ENCODE peak calls at places on chromosomes 11 and 22, in eight cellular contexts. V is nephron progenitor cell, J is glutamatergic neuron, Q is activated B cell treated with CpG ODN at 0.5 μM for 24 hours, X is AG10803, H is spleen, S is IMR-90, W is upper lobe of right lung. N is an unnamed sample.

GRCh38 chr11:119519796-119520195 is 96.8 kb upstream of the THY1 start:
- DNase-seq in Q (no peak), V (no peak), J (no peak), H (no peak), X (no peak), W (no peak), S (no peak), N (no peak)

GRCh38 chr11:2777396-2777795 is 77.6 kb upstream of the KCNQ1OT1 start:
- DNase-seq in X (peak), J (peak), Q (no peak), W (peak), S (peak), V (no peak), H (no peak), N (no peak)

GRCh38 chr22:22886546-22886945 is 1.1 kb upstream of the IGLL5 start:
- DNase-seq in X (no peak), J (no peak), Q (no peak), W (no peak), H (no peak), S (no peak), V (no peak), N (no peak)

GRCh38 chr11:127651175-127651887 is 650.8 kb upstream of the KIRREL3 start:
- DNase-seq in W (no peak), J (no peak), Q (no peak), S (peak), X (peak), V (no peak), H (no peak), N (no peak)

GRCh38 chr11:85941380-85941973 is 86.3 kb downstream of the CCDC83 start:
- DNase-seq in H (no peak), S (peak), Q (no peak), W (no peak), J (peak), X (peak), V (no peak), N (no peak)

GRCh38 chr22:46966846-46967245 is 204.4 kb downstream of the TBC1D22A start:
- DNase-seq in H (no peak), J (no peak), Q (no peak), X (no peak), V (no peak), S (no peak), W (no peak), N (no peak)

GRCh38 chr11:3037041-3037944 is 19.9 kb downstream of the CARS1 start:
- DNase-seq in Q (peak), W (peak), J (peak), H (peak), X (peak), S (peak), V (peak), N (peak)

GRCh38 chr11:69470301-69470700 is 11.2 kb upstream of the LINC01488 start:
- DNase-seq in S (no peak), H (peak), V (no peak), Q (no peak), W (no peak), J (no peak), X (no peak), N (no peak)

GRCh38 chr22:25475554-25476022 is 88.9 kb upstream of the GRK3 start:
- DNase-seq in Q (no peak), J (no peak), V (peak), W (no peak), X (peak), H (no peak), S (peak), N (no peak)

GRCh38 chr11:78417175-78417887 is at the start of gene GAB2:
- DNase-seq in H (peak), J (no peak), S (no peak), X (no peak), V (no peak), Q (no peak), W (no peak), N (no peak)

GRCh38 chr11:79082920-79083319 is 357.9 kb downstream of the TENM4 start:
- DNase-seq in J (no peak), H (no peak), V (no peak), S (no peak), X (no peak), Q (no peak), W (no peak), N (no peak)

GRCh38 chr11:3370268-3370870 is 8.6 kb downstream of the ZNF195 start:
- DNase-seq in J (no peak), S (no peak), H (no peak), X (no peak), W (no peak), V (no peak), Q (no peak), N (no peak)

GRCh38 chr11:60344146-60344545 is 17.1 kb downstream of the MS4A6E start:
- DNase-seq in X (no peak), H (no peak), V (no peak), S (no peak), W (no peak), Q (no peak), J (no peak), N (no peak)

GRCh38 chr11:80477178-80477577 is 1036.3 kb upstream of the TENM4 start:
- DNase-seq in V (no peak), X (no peak), W (no peak), H (no peak), J (no peak), S (no peak), Q (no peak), N (no peak)

GRCh38 chr22:17366830-17367229 is 2.4 kb upstream of the CECR2 start:
- DNase-seq in J (peak), H (peak), S (no peak), X (no peak), Q (no peak), V (peak), W (no peak), N (no peak)

GRCh38 chr11:79400717-79401330 is 40.0 kb downstream of the TENM4 start:
- DNase-seq in S (peak), J (peak), V (peak), X (no peak), W (peak), H (no peak), Q (no peak), N (no peak)

GRCh38 chr11:63511349-63511748 is 5.5 kb downstream of the LGALS12 start:
- DNase-seq in H (no peak), Q (no peak), W (no peak), S (no peak), V (no peak), X (no peak), J (no peak), N (no peak)

GRCh38 chr11:10455637-10456487 is 798 bp downstream of the AMPD3 start:
- DNase-seq in S (peak), W (no peak), V (peak), J (peak), H (peak), Q (peak), X (peak), N (peak)

GRCh38 chr11:100890779-100891178 is 203.7 kb downstream of the ARHGAP42 start:
- DNase-seq in Q (no peak), H (no peak), S (peak), X (peak), J (no peak), V (no peak), W (no peak), N (no peak)

GRCh38 chr22:29524440-29525191 is 28.9 kb downstream of the THOC5 start:
- DNase-seq in X (peak), V (peak), S (peak), H (peak), Q (peak), J (peak), W (no peak), N (peak)

GRCh38 chr22:28900379-28900778 is 17.0 kb downstream of the ZNRF3 start:
- DNase-seq in S (no peak), H (no peak), J (no peak), X (no peak), V (no peak), W (no peak), Q (no peak), N (no peak)

GRCh38 chr22:36384766-36385400 is 2.9 kb downstream of the MYH9 start:
- DNase-seq in H (no peak), X (no peak), V (peak), Q (no peak), W (no peak), J (no peak), S (no peak), N (no peak)

GRCh38 chr11:109733245-109733644 is 311.3 kb downstream of the C11orf87 start:
- DNase-seq in V (no peak), W (no peak), S (peak), X (peak), J (no peak), Q (no peak), H (no peak), N (no peak)

GRCh38 chr11:110679323-110679980 is 32.8 kb downstream of the ARHGAP20 start:
- DNase-seq in Q (no peak), H (no peak), V (no peak), X (no peak), S (peak), J (no peak), W (no peak), N (no peak)

GRCh38 chr22:27873476-27873875 is 45.6 kb downstream of the PITPNB start:
- DNase-seq in S (no peak), J (no peak), W (no peak), X (no peak), H (no peak), Q (no peak), V (no peak), N (no peak)

GRCh38 chr11:66150140-66150539 is 80.1 kb downstream of the PACS1 start:
- DNase-seq in S (peak), H (no peak), W (no peak), Q (no peak), X (no peak), V (no peak), J (no peak), N (no peak)

DNA sequence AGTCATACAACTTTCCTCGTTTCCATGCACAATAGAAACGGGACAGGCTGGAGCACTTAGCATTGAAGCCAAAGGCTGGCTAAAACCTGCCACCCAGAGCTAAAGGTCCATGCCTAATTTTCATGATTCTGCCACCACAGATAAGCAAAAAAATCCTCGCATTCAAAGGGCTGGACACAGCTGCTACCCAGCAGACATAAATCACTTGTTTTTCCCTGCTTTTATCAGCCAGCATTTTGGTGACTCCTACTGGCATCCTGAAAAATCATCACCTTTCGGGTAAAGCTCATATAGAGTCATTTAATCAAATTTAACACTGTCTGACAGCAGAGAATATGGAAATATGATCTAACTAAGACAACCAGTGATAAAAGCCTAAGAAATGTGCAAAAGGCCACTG is 37.9 kb downstream of the ALG9 start:
- DNase-seq in J (no peak), X (no peak), Q (no peak), H (no peak), W (no peak), S (no peak), V (no peak), N (no peak)
- TF ChIP-seq CTCF in J (no peak), X (peak), Q (no peak), H (no peak), W (no peak), S (no peak), V (no peak), N (no peak)

GRCh38 chr11:105611837-105612480 is 2.1 kb downstream of the GRIA4 start:
- DNase-seq in J (no peak), H (no peak), W (no peak), V (no peak), S (no peak), X (no peak), Q (no peak), N (no peak)

GRCh38 chr11:105609832-105610781 is at the start of gene GRIA4:
- DNase-seq in Q (no peak), W (peak), X (peak), H (peak), V (peak), S (peak), J (peak), N (no peak)

GRCh38 chr11:105611414-105611813 is 1.5 kb downstream of the GRIA4 start:
- DNase-seq in X (no peak), W (no peak), J (no peak), H (no peak), V (no peak), S (no peak), Q (no peak), N (no peak)

GRCh38 chr11:105610796-105611361 is 1.0 kb downstream of the GRIA4 start:
- DNase-seq in V (no peak), J (no peak), Q (no peak), H (no peak), S (no peak), W (no peak), X (no peak), N (no peak)

GRCh38 chr11:105609341-105609781 is 512 bp upstream of the GRIA4 start:
- DNase-seq in X (no peak), H (peak), W (no peak), S (peak), J (peak), Q (no peak), V (peak), N (no peak)
- TF ChIP-seq CTCF in X (peak), H (no peak), W (peak), S (peak), J (no peak), Q (no peak), V (peak), N (no peak)

GRCh38 chr22:50062509-50063135 is 4.5 kb upstream of the TTLL8 start:
- DNase-seq in V (no peak), Q (no peak), H (no peak), S (no peak), X (no peak), W (no peak), J (no peak), N (no peak)

GRCh38 chr22:50063589-50064393 is 5.7 kb upstream of the TTLL8 start:
- DNase-seq in Q (no peak), S (no peak), V (no peak), W (no peak), X (no peak), J (no peak), H (no peak), N (no peak)

GRCh38 chr22:50061141-50061823 is 3.2 kb upstream of the TTLL8 start:
- DNase-seq in J (no peak), H (no peak), S (no peak), Q (no peak), V (no peak), X (no peak), W (no peak), N (no peak)

GRCh38 chr22:50060441-50061140 is 2.5 kb upstream of the TTLL8 start:
- DNase-seq in X (no peak), V (no peak), H (no peak), S (no peak), Q (no peak), J (no peak), W (no peak), N (no peak)

GRCh38 chr22:50061824-50062355 is 3.8 kb upstream of the TTLL8 start:
- DNase-seq in H (no peak), V (no peak), S (no peak), Q (no peak), J (no peak), X (no peak), W (no peak), N (no peak)
- TF ChIP-seq CTCF in H (no peak), V (no peak), S (no peak), Q (no peak), J (no peak), X (no peak), W (no peak), N (no peak)

GRCh38 chr11:67163006-67163405 is 43.9 kb downstream of the KDM2A start:
- DNase-seq in S (no peak), V (no peak), Q (no peak), H (no peak), J (no peak), W (no peak), X (no peak), N (no peak)

GRCh38 chr11:67165595-67165994 is 46.5 kb downstream of the KDM2A start:
- DNase-seq in S (no peak), X (no peak), Q (no peak), W (no peak), J (no peak), V (no peak), H (no peak), N (no peak)

GRCh38 chr11:67160872-67161783 is 42.1 kb downstream of the KDM2A start:
- DNase-seq in W (no peak), X (peak), S (peak), J (no peak), Q (no peak), V (no peak), H (no peak), N (no peak)

GRCh38 chr11:67167715-67168114 is 48.7 kb downstream of the KDM2A start:
- DNase-seq in V (no peak), Q (no peak), W (no peak), J (no peak), S (no peak), H (no peak), X (no peak), N (no peak)

DNA sequence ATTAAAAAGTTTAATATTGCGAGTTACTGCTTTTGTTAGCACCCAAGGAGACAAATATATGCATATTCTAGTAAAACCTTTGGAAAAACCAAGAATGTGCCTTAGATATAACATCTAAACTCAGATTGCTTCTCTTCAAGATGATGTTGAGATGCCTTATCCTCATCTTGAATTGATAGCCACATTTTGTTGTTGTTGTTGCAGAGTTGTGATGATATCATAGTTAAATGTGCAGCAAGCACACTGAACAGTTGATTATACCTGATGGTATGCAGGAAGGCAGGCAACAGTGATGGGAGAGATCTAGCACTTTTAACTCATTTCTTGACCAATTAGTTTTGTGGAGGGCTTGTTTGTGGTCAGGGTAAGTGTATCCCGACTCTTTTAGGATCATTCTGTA is 48.0 kb downstream of the KDM2A start:
- DNase-seq in J (no peak), H (no peak), S (no peak), V (no peak), Q (no peak), W (no peak), X (peak), N (no peak)
- TF ChIP-seq CTCF in J (no peak), H (no peak), S (no peak), V (no peak), Q (no peak), W (no peak), X (no peak), N (no peak)

DNA sequence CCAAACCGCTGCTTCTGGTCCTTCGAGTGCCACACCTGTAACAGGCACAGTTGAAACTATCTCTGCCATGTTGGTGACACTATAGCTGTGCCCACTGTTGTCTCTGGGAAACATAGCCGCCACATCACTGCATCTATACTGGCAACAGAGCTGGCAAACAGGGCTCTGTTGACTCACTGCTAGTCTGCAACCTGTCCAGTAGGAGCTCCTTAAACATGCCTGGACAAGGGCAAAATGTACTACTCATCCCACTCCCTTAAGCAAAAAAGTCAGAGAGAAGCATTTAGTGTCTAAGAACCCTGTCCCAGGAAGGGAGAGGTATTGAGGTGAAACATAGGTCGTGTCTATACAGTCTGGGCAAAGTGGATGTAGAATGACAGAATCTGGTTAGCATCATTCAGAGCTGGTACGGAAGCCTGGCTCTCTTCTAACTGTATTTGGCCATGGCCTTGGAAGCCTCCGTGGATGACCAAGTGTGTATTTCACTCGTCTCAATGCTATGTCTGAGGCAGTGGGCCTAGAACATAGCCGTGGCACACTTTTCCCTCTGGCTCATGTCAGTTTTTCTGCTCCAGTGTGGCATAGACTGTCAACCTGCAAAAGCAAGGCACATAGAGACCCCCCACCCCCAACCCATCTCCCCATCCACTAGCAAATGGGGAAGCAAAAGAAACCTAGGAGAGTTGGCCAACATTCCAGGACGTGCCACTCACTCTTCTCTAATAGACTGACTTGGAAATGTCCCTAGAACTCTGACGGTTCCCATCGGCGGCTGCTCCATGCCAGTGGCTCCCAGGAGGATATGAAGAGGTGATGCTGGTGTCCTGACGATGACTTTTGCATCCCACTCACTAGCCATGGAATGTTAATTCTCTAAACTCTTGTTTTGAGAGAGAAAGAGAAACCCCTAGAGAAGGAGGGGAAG is 21.4 kb upstream of the PISD start:
- DNase-seq in X (peak), J (no peak), W (no peak), H (no peak), V (no peak), S (no peak), Q (no peak), N (no peak)
- TF ChIP-seq CTCF in X (no peak), J (no peak), W (no peak), H (no peak), V (no peak), S (no peak), Q (no peak), N (no peak)

DNA sequence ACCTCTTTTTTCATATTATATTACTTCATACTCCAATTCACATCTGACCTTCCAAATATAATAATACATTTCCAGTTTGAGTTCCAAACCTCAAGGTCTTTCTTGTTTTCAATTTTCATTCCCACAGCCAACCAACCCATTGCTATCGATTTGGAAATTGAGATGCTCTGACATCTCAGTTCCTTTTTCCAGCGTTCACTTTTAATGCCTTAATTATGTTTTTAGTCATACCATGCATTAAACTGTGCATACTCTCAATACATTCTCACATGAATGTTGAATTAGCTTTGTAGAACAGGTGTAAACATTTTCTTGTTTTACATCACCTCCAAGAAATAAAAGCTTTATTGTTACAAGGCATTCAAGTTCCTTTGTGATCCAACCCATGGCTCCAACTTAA is 294.2 kb upstream of the ANO3 start:
- DNase-seq in V (no peak), X (no peak), S (no peak), W (no peak), J (no peak), Q (no peak), H (no peak), N (no peak)
- TF ChIP-seq CTCF in V (no peak), X (no peak), S (no peak), W (no peak), J (no peak), Q (no peak), H (no peak), N (no peak)